ENCODE peak calls at places on chromosomes 6 and 20, in eight cellular contexts. J is endothelial cell of umbilical vein, O is IMR-90, G is SK-N-SH, T is uterus, L is Peyer's patch, B is gastrocnemius medialis, A is Panc1. K is an unnamed sample. For H3K4me1, the result is how much of the 10 kb centered on the place peaks cover.

GRCh38 chr6:9745966-9746365 is 668.9 kb downstream of the TFAP2A start:
- DNase-seq in J (no peak), T (no peak), G (no peak), B (no peak), L (no peak), O (peak), A (no peak), K (no peak)

GRCh38 chr20:1964659-1965405 is 29.0 kb downstream of the PDYN start:
- DNase-seq in J (no peak), T (no peak), O (no peak), B (no peak), L (no peak), G (no peak), A (no peak), K (no peak)

GRCh38 chr20:1761116-1761515 is 103.5 kb upstream of the SIRPG start:
- DNase-seq in L (no peak), J (peak), B (no peak), A (peak), G (no peak), T (no peak), O (peak), K (no peak)

GRCh38 chr6:116101790-116102189 is 1.1 kb downstream of the NT5DC1 start:
- DNase-seq in O (no peak), L (no peak), T (no peak), A (no peak), B (no peak), J (no peak), G (no peak), K (no peak)

GRCh38 chr6:44787254-44787844 is 399.8 kb downstream of the CDC5L start:
- DNase-seq in B (no peak), A (no peak), G (no peak), J (no peak), O (no peak), T (no peak), L (no peak), K (no peak)

GRCh38 chr6:16352258-16352635 is 113.9 kb downstream of the GMPR start:
- DNase-seq in L (no peak), J (peak), G (no peak), A (no peak), T (no peak), B (no peak), O (peak), K (no peak)

GRCh38 chr6:79048611-79049010 is 29.4 kb downstream of the PHIP start:
- DNase-seq in J (peak), G (peak), T (no peak), B (no peak), A (peak), L (no peak), O (peak), K (no peak)

GRCh38 chr6:10250655-10251220 is 164.1 kb downstream of the TFAP2A start:
- DNase-seq in B (no peak), J (no peak), L (no peak), O (no peak), T (no peak), G (no peak), A (no peak), K (no peak)

GRCh38 chr6:161727063-161727462 is 453.2 kb upstream of the AGPAT4 start:
- DNase-seq in T (no peak), J (no peak), O (no peak), L (no peak), G (no peak), B (no peak), A (no peak), K (no peak)

GRCh38 chr6:43740961-43741764 is 28.8 kb upstream of the VEGFA start:
- DNase-seq in L (no peak), A (no peak), O (no peak), J (no peak), G (peak), B (no peak), T (no peak), K (no peak)

GRCh38 chr20:45179166-45179565 is 4.5 kb downstream of the PI3 start:
- DNase-seq in B (no peak), O (no peak), J (no peak), T (no peak), A (no peak), L (no peak), G (no peak), K (no peak)

GRCh38 chr6:20483902-20484497 is 50.3 kb upstream of the CDKAL1 start:
- DNase-seq in L (no peak), O (no peak), G (no peak), A (no peak), B (no peak), J (no peak), T (no peak), K (no peak)

GRCh38 chr20:49658508-49658907 is 55.2 kb downstream of the B4GALT5 start:
- DNase-seq in O (no peak), A (no peak), L (no peak), G (no peak), B (no peak), J (no peak), T (no peak), K (no peak)

GRCh38 chr6:18397701-18398100 is 10.6 kb downstream of the RNF144B start:
- DNase-seq in G (no peak), A (no peak), T (no peak), L (no peak), O (no peak), B (no peak), J (no peak), K (no peak)
- H3K4me1 ChIP-seq in G (under half), A (under half), T (under half), L (under half), O (under half), B (half or more), J (half or more), K (under half)

GRCh38 chr6:25473447-25473846 is 178.6 kb upstream of the SCGN start:
- DNase-seq in B (no peak), O (no peak), A (no peak), J (no peak), L (no peak), T (no peak), G (no peak), K (no peak)

GRCh38 chr6:25468881-25469280 is 183.1 kb upstream of the SCGN start:
- DNase-seq in J (no peak), O (no peak), B (no peak), T (no peak), A (no peak), L (no peak), G (no peak), K (no peak)

GRCh38 chr6:25469797-25470388 is 182.1 kb upstream of the SCGN start:
- DNase-seq in O (no peak), T (no peak), A (no peak), G (no peak), B (no peak), J (no peak), L (no peak), K (no peak)

GRCh38 chr6:25476126-25476525 is 175.9 kb upstream of the SCGN start:
- DNase-seq in B (no peak), J (no peak), O (peak), L (no peak), G (no peak), T (no peak), A (no peak), K (no peak)

DNA sequence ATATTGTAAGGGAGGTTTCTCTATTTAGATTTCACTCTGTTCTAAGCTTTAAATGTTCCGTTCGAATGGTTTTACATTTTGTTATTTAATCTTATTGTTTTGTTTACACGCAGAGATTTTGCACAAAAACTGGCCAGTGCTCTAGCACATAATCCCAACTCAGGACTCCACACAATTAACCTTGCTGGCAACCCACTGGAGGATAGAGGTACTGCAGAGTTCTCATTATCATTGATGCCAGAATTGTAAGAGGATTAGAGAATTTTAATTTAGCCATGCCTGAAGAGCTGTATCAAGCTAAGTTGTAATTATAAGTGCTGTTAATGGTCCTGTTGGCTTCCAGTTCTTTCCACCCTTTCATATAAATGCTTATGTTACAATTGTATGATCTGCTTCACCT is 179.7 kb upstream of the SCGN start:
- DNase-seq in J (no peak), L (no peak), G (peak), O (no peak), B (no peak), T (no peak), A (no peak), K (no peak)
- TF ChIP-seq CTCF in J (peak), L (peak), G (peak), O (peak), B (no peak), T (no peak), A (no peak), K (no peak)

GRCh38 chr6:167400482-167401138 is 75.7 kb downstream of the TTLL2 start:
- DNase-seq in J (no peak), T (no peak), L (no peak), A (no peak), B (no peak), G (no peak), O (no peak), K (no peak)
- H3K27ac ChIP-seq in J (no peak), T (no peak), L (no peak), A (no peak), B (no peak), G (no peak), O (no peak), K (no peak)

GRCh38 chr6:94377835-94378234 is 958.5 kb upstream of the EPHA7 start:
- DNase-seq in L (no peak), T (no peak), B (no peak), A (no peak), J (no peak), O (no peak), G (no peak), K (no peak)
- H3K4me1 ChIP-seq in L (under half), T (under half), B (under half), A (under half), J (under half), O (under half), G (under half), K (under half)

DNA sequence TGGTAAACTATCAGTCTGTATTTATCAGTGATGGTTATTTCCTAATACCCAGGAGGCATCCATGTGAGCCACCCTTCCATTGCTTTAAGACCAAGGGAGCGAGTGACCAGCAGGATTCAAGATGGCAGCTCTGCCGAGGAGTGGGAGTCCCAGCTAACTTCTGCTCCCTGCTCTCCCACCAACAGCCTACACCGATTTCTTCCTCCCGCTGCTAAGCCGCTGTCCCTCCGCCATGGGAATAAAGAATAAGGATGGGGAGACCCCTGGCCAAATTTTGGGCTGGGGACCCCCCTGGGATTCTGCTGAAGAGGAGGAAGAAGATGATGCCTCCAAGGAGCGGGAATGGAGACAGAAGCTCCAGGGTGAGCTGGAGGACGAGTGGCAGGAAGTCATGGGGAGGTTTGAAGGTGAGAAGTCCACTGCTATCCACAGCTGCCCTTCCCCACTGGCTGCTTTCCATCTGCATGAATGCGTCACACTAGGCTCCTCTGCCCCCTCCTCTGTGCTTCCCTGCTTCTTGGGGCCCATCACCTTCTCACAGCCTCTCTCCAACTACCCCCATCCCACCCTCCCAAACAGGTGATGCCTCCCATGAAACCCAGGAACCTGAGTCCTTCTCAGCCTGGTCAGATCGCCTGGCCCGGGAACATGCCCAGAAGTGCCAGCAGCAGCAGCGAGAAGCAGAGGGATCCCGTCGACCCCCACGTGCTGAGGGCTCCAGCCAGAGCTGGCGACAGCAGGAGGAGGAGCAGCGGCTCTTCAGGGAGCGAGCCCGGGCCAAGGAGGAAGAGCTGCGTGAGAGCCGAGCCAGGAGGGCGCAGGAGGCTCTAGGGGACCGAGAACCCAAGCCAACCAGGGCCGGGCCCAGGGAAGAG is 10.3 kb downstream of the NFKBIL1 start:
- DNase-seq in J (no peak), A (no peak), T (no peak), G (no peak), O (no peak), L (no peak), B (no peak), K (no peak)
- TF ChIP-seq CTCF in J (no peak), A (no peak), T (no peak), G (no peak), O (no peak), L (no peak), B (no peak), K (no peak)

GRCh38 chr6:114008331-114008730 is 37.4 kb upstream of the HDAC2 start:
- DNase-seq in O (no peak), B (no peak), G (no peak), A (no peak), T (no peak), J (peak), L (no peak), K (no peak)
- H3K27ac ChIP-seq in O (no peak), B (no peak), G (no peak), A (no peak), T (no peak), J (peak), L (no peak), K (no peak)

DNA sequence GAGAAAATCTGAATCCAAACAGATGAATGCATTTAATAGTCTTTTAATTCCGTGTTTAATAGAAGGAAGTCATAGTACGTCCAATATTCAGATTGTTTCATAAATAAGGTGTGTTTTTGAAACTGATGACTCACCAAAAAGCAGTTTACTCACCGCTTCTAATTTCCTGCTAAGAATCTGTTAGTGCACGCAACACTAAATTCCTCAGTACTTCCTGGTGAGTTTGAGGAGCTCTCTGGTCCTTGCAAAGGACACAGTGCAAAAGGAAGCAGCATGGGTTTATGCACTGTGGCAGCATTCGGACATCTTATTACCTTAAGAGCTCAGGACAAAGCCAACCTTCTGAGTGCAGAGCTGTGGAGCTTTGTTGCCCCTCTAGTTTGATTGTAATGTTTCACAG is 2.3 kb upstream of the ADGRF1 start:
- DNase-seq in B (no peak), L (no peak), G (no peak), A (no peak), O (no peak), J (peak), T (no peak), K (no peak)
- H3K4me1 ChIP-seq in B (under half), L (under half), G (under half), A (under half), O (under half), J (under half), T (under half), K (under half)

GRCh38 chr6:89970609-89971337 is 76.5 kb downstream of the GJA10 start:
- DNase-seq in B (no peak), T (peak), G (peak), L (no peak), A (no peak), O (peak), J (peak), K (peak)
- TF ChIP-seq CTCF in B (peak), T (peak), G (peak), L (peak), A (peak), O (peak), J (peak), K (peak)

DNA sequence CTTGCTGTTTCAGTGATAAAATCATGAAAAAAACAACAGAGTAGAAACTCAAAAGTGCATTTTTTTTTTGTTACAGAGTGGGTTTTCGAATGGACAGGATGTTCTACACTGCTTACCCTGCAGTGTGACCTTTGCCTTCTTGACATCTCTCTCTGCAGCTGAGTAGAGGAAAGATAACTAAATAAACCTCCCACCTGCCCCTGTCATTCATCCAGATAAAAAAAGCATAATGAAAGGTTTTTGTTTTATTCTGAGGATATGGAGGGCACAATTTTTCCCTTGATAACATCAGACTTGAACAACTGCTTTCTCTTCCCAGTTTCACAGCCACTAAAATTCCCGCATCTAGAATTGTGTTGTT is 193.6 kb upstream of the FOXQ1 start:
- DNase-seq in J (no peak), B (no peak), L (no peak), T (no peak), O (no peak), A (no peak), G (no peak), K (no peak)
- H3K27ac ChIP-seq in J (no peak), B (no peak), L (no peak), T (no peak), O (no peak), A (no peak), G (no peak), K (no peak)

GRCh38 chr6:52139985-52140680 is 46.0 kb upstream of the IL17A start:
- DNase-seq in G (no peak), O (no peak), L (no peak), B (no peak), A (no peak), T (no peak), J (no peak), K (no peak)
- H3K4me1 ChIP-seq in G (under half), O (under half), L (under half), B (half or more), A (under half), T (under half), J (under half), K (under half)

K was measured in heart left ventricle.